ENCODE peak calls at places on chromosome 15, in eight cellular contexts. J is upper lobe of left lung, H is GM12865, S is A549, O is AG09309, M is AG10803, T is MG63, B is tibial artery. Y is an unnamed sample.

GRCh38 chr15:48102167-48102566 is 18.6 kb upstream of the SLC24A5 start:
- DNase-seq in J (no peak), H (no peak), S (no peak), O (no peak), M (no peak), T (no peak), B (no peak), Y (no peak)

GRCh38 chr15:66720206-66721010 is 18.4 kb downstream of the SMAD6 start:
- DNase-seq in J (peak), H (no peak), S (peak), O (peak), M (peak), T (peak), B (peak), Y (peak)

GRCh38 chr15:93252780-93253179 is 163.8 kb upstream of the RGMA start:
- DNase-seq in J (no peak), H (no peak), S (no peak), O (no peak), M (no peak), T (no peak), B (no peak), Y (no peak)

GRCh38 chr15:101425787-101426365 is 63.6 kb downstream of the PCSK6 start:
- DNase-seq in J (no peak), H (no peak), S (no peak), O (no peak), M (no peak), T (no peak), B (no peak), Y (no peak)

GRCh38 chr15:63260786-63261185 is 16.6 kb upstream of the APH1B start:
- DNase-seq in J (no peak), H (no peak), S (no peak), O (no peak), M (no peak), T (no peak), B (no peak), Y (no peak)

GRCh38 chr15:88255496-88256171 is 905 bp downstream of the NTRK3 start:
- DNase-seq in J (peak), H (no peak), S (peak), O (no peak), M (peak), T (peak), B (peak), Y (peak)

GRCh38 chr15:38253448-38253847 is 812 bp downstream of the SPRED1 start:
- DNase-seq in J (no peak), H (peak), S (peak), O (peak), M (peak), T (peak), B (no peak), Y (peak)

GRCh38 chr15:89999676-90000174 is 1.4 kb upstream of the ZNF710 start:
- DNase-seq in J (peak), H (no peak), S (no peak), O (no peak), M (peak), T (peak), B (peak), Y (peak)

GRCh38 chr15:66882251-66883020 is 180.4 kb downstream of the SMAD6 start:
- DNase-seq in J (no peak), H (no peak), S (no peak), O (peak), M (peak), T (peak), B (peak), Y (peak)

GRCh38 chr15:74983725-74984231 is 11.6 kb upstream of the SCAMP5 start:
- DNase-seq in J (no peak), H (peak), S (peak), O (no peak), M (no peak), T (peak), B (no peak), Y (peak)

GRCh38 chr15:31047437-31047836 is 54.1 kb downstream of the TRPM1 start:
- DNase-seq in J (no peak), H (no peak), S (no peak), O (no peak), M (no peak), T (no peak), B (no peak), Y (no peak)

GRCh38 chr15:51024735-51025453 is 69.8 kb downstream of the TNFAIP8L3 start:
- DNase-seq in J (no peak), H (no peak), S (no peak), O (no peak), M (peak), T (peak), B (no peak), Y (peak)

GRCh38 chr15:58932791-58933310 is 628 bp downstream of the SLTM start:
- DNase-seq in J (no peak), H (no peak), S (no peak), O (no peak), M (peak), T (peak), B (no peak), Y (peak)

GRCh38 chr15:64096486-64097431 is 977 bp downstream of the SNX1 start:
- DNase-seq in J (no peak), H (peak), S (peak), O (no peak), M (peak), T (no peak), B (no peak), Y (peak)

GRCh38 chr15:61644550-61644949 is 415.4 kb upstream of the RORA start:
- DNase-seq in J (no peak), H (no peak), S (no peak), O (no peak), M (no peak), T (peak), B (no peak), Y (no peak)

GRCh38 chr15:63310646-63311045 is 33.2 kb downstream of the APH1B start:
- DNase-seq in J (no peak), H (no peak), S (no peak), O (no peak), M (no peak), T (no peak), B (no peak), Y (no peak)

GRCh38 chr15:62740141-62741004 is 302.2 kb upstream of the TPM1 start:
- DNase-seq in J (no peak), H (no peak), S (peak), O (no peak), M (no peak), T (no peak), B (no peak), Y (no peak)

GRCh38 chr15:76401285-76401684 is 64.7 kb downstream of the ISL2 start:
- DNase-seq in J (no peak), H (no peak), S (peak), O (peak), M (peak), T (no peak), B (no peak), Y (peak)

GRCh38 chr15:27238209-27238608 is 267.2 kb downstream of the GABRG3 start:
- DNase-seq in J (no peak), H (no peak), S (no peak), O (no peak), M (no peak), T (no peak), B (no peak), Y (no peak)

GRCh38 chr15:55277116-55277564 is 12.5 kb downstream of the RAB27A start:
- DNase-seq in J (no peak), H (peak), S (no peak), O (peak), M (no peak), T (no peak), B (no peak), Y (no peak)

GRCh38 chr15:101045835-101046691 is 126.9 kb downstream of the LRRK1 start:
- DNase-seq in J (peak), H (no peak), S (no peak), O (no peak), M (no peak), T (no peak), B (peak), Y (no peak)

GRCh38 chr15:46616033-46616432 is 981.2 kb downstream of the SQOR start:
- DNase-seq in J (no peak), H (no peak), S (no peak), O (no peak), M (no peak), T (no peak), B (no peak), Y (no peak)

GRCh38 chr15:84819291-84819768 is 2.2 kb downstream of the ALPK3 start:
- DNase-seq in J (no peak), H (no peak), S (peak), O (no peak), M (no peak), T (no peak), B (no peak), Y (no peak)

GRCh38 chr15:100651253-100651652 is 48.9 kb downstream of the ASB7 start:
- DNase-seq in J (no peak), H (no peak), S (peak), O (no peak), M (peak), T (peak), B (no peak), Y (peak)

GRCh38 chr15:76376029-76376428 is 39.5 kb downstream of the ISL2 start:
- DNase-seq in J (no peak), H (no peak), S (no peak), O (no peak), M (no peak), T (no peak), B (no peak), Y (no peak)

GRCh38 chr15:99386429-99386828 is 135.1 kb downstream of the LRRC28 start:
- DNase-seq in J (no peak), H (no peak), S (no peak), O (no peak), M (no peak), T (no peak), B (no peak), Y (no peak)

GRCh38 chr15:22908830-22909229 is 70.4 kb downstream of the NIPA2 start:
- DNase-seq in J (no peak), H (no peak), S (no peak), O (no peak), M (no peak), T (no peak), B (no peak), Y (no peak)

GRCh38 chr15:22903427-22903826 is 65.0 kb downstream of the NIPA2 start:
- DNase-seq in J (no peak), H (no peak), S (no peak), O (no peak), M (no peak), T (no peak), B (no peak), Y (no peak)

GRCh38 chr15:22903961-22904534 is 65.6 kb downstream of the NIPA2 start:
- DNase-seq in J (no peak), H (no peak), S (no peak), O (no peak), M (no peak), T (no peak), B (no peak), Y (no peak)

GRCh38 chr15:22904736-22905135 is 66.3 kb downstream of the NIPA2 start:
- DNase-seq in J (no peak), H (no peak), S (no peak), O (no peak), M (peak), T (no peak), B (no peak), Y (no peak)

GRCh38 chr15:22907161-22907950 is 68.9 kb downstream of the NIPA2 start:
- DNase-seq in J (no peak), H (no peak), S (no peak), O (no peak), M (no peak), T (no peak), B (no peak), Y (no peak)
- H3K4me3 ChIP-seq in J (no peak), H (no peak), S (no peak), O (no peak), M (no peak), T (no peak), B (no peak), Y (no peak)

DNA sequence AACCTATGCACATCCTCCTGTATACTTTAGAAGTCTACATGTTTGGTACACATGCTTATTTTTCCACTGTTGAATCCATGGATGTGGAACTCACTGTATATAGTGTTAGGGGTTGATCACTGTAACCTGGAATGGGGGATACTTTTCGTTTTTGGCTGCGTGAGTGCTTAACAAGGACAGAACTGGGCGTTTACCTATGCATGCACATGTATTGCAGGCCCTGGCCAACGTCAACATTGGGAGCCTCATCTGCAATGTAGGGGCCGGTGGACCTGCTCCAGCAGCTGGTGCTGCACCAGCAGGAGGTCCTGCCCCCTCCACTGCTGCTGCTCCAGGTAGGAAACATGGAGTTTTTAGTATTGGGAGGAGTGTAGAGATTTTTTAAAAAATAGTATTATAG is 2.3 kb downstream of the RPLP1 start:
- DNase-seq in J (no peak), H (no peak), S (no peak), O (no peak), M (no peak), T (no peak), B (no peak), Y (no peak)
- H3K4me3 ChIP-seq in J (no peak), H (peak), S (peak), O (peak), M (peak), T (peak), B (peak), Y (peak)

DNA sequence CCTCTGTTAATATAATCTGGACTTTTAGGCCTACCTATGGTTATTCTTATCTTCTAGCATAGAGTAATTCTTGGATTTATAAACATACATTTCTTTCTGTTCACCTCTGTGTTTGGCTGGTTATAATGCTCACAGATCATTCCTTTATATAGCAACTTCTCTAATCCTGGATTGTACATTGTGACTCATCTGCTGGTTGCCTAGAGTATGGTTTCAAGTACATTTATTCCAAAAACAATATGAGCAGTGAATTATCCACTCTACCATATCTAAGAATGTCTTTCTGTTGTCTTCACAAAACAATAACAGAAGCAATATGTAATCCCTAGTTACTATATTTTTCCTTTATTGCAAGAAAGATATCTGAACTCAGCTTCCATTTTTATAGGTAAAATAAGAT is 35.3 kb downstream of the FSIP1 start:
- DNase-seq in J (no peak), H (no peak), S (no peak), O (no peak), M (peak), T (no peak), B (no peak), Y (peak)
- H3K4me3 ChIP-seq in J (no peak), H (no peak), S (no peak), O (no peak), M (no peak), T (no peak), B (no peak), Y (no peak)

GRCh38 chr15:34984884-34985630 is 3.0 kb downstream of the ZNF770 start:
- DNase-seq in J (peak), H (no peak), S (no peak), O (no peak), M (no peak), T (no peak), B (no peak), Y (peak)
- H3K4me3 ChIP-seq in J (no peak), H (no peak), S (no peak), O (no peak), M (no peak), T (no peak), B (no peak), Y (peak)

GRCh38 chr15:57422113-57422754 is 45.9 kb downstream of the CGNL1 start:
- DNase-seq in J (no peak), H (no peak), S (no peak), O (peak), M (peak), T (no peak), B (peak), Y (peak)

GRCh38 chr15:57419335-57419734 is 43.0 kb downstream of the CGNL1 start:
- DNase-seq in J (no peak), H (no peak), S (no peak), O (no peak), M (no peak), T (no peak), B (no peak), Y (no peak)

GRCh38 chr15:57423599-57424140 is 47.4 kb downstream of the CGNL1 start:
- DNase-seq in J (no peak), H (no peak), S (no peak), O (no peak), M (no peak), T (no peak), B (no peak), Y (no peak)

GRCh38 chr15:57421110-57421509 is 44.8 kb downstream of the CGNL1 start:
- DNase-seq in J (no peak), H (no peak), S (no peak), O (no peak), M (no peak), T (no peak), B (no peak), Y (no peak)

GRCh38 chr15:57421540-57421939 is 45.2 kb downstream of the CGNL1 start:
- DNase-seq in J (peak), H (no peak), S (no peak), O (no peak), M (no peak), T (no peak), B (no peak), Y (peak)
- H3K4me3 ChIP-seq in J (no peak), H (no peak), S (no peak), O (no peak), M (no peak), T (no peak), B (no peak), Y (no peak)

GRCh38 chr15:73685981-73686380 is 1.8 kb downstream of the CD276 start:
- DNase-seq in J (no peak), H (no peak), S (no peak), O (no peak), M (no peak), T (no peak), B (no peak), Y (peak)
- H3K4me3 ChIP-seq in J (no peak), H (no peak), S (no peak), O (peak), M (peak), T (peak), B (peak), Y (peak)

Y was measured in GM23248.